ENCODE peak calls at places on chromosomes 1 and 21, in ten cellular contexts. Q is fibroblast of lung, F is GM06990, A is IMR-90, W is bronchial epithelial cell, X is K562, U is upper lobe of right lung, K is endothelial cell of umbilical vein, B is colonic mucosa, P is cardiac muscle cell. S is an unnamed sample. For H3K36me3, the result is how much of the 10 kb centered on the place peaks cover.

GRCh38 chr1:115217150-115218033 is 120.7 kb downstream of the NGF start:
- DNase-seq in F (no peak), U (no peak), A (no peak), B (no peak), X (no peak), Q (no peak), W (no peak), K (no peak), P (peak), S (no peak)

GRCh38 chr1:15756143-15757015 is 2.2 kb upstream of the FBLIM1 start:
- DNase-seq in X (no peak), F (no peak), Q (no peak), B (peak), K (peak), W (peak), U (no peak), P (no peak), A (no peak), S (peak)

GRCh38 chr21:35927262-35927661 is 133.1 kb downstream of the SETD4 start:
- DNase-seq in B (no peak), A (no peak), P (no peak), W (no peak), F (no peak), Q (no peak), K (no peak), X (no peak), U (no peak), S (no peak)

GRCh38 chr1:15229569-15230170 is 17.4 kb upstream of the FHAD1 start:
- DNase-seq in X (no peak), W (no peak), K (no peak), B (peak), Q (no peak), A (no peak), P (no peak), F (no peak), U (peak), S (no peak)

GRCh38 chr1:19651141-19651737 is 7.1 kb downstream of the NBL1 start:
- DNase-seq in X (peak), B (no peak), U (no peak), P (peak), K (peak), W (no peak), A (peak), Q (peak), F (no peak), S (peak)

GRCh38 chr1:26700711-26701110 is 4.9 kb downstream of the ARID1A start:
- DNase-seq in P (no peak), F (no peak), Q (peak), B (no peak), W (peak), K (no peak), U (no peak), X (no peak), A (peak), S (no peak)

GRCh38 chr1:6414443-6414844 is 5.3 kb downstream of the HES2 start:
- DNase-seq in Q (peak), A (peak), U (no peak), B (peak), X (peak), W (peak), F (peak), P (peak), K (peak), S (peak)

GRCh38 chr1:175554586-175554985 is 188.8 kb downstream of the TNR start:
- DNase-seq in Q (no peak), A (no peak), X (no peak), K (no peak), F (no peak), P (peak), U (no peak), B (no peak), W (no peak), S (no peak)

GRCh38 chr1:239263821-239264220 is 122.5 kb upstream of the CHRM3 start:
- DNase-seq in A (no peak), F (no peak), K (no peak), X (no peak), P (no peak), W (no peak), Q (no peak), B (no peak), U (no peak), S (no peak)

GRCh38 chr1:228315484-228315944 is 91.1 kb downstream of the TRIM11 start:
- DNase-seq in U (no peak), X (no peak), W (no peak), F (no peak), A (no peak), P (no peak), K (no peak), Q (no peak), B (no peak), S (peak)

GRCh38 chr1:206816390-206817287 is 44.3 kb upstream of the IL10 start:
- DNase-seq in B (no peak), A (peak), U (no peak), P (peak), Q (peak), F (peak), K (no peak), W (no peak), X (peak), S (no peak)

GRCh38 chr1:218633238-218633948 is 288.3 kb downstream of the TGFB2 start:
- DNase-seq in B (peak), X (no peak), F (no peak), P (peak), U (no peak), K (no peak), W (no peak), Q (no peak), A (no peak), S (no peak)

GRCh38 chr1:226737819-226738420 is 1.2 kb downstream of the ITPKB start:
- DNase-seq in Q (peak), X (no peak), U (peak), B (peak), F (peak), K (peak), A (peak), W (peak), P (peak), S (peak)

GRCh38 chr1:94790670-94791069 is 29.5 kb upstream of the SLC44A3 start:
- DNase-seq in P (no peak), B (no peak), A (no peak), K (no peak), X (no peak), F (no peak), U (no peak), W (no peak), Q (no peak), S (no peak)

GRCh38 chr1:188709146-188709545 is 1768.5 kb downstream of the BRINP3 start:
- DNase-seq in W (no peak), U (no peak), X (no peak), B (no peak), P (peak), K (peak), F (no peak), Q (no peak), A (no peak), S (no peak)

GRCh38 chr21:39720126-39720778 is 24.7 kb upstream of the IGSF5 start:
- DNase-seq in X (no peak), U (no peak), Q (no peak), W (no peak), F (no peak), A (no peak), P (no peak), K (no peak), B (no peak), S (no peak)

GRCh38 chr1:197003132-197003531 is 25.8 kb downstream of the CFHR5 start:
- DNase-seq in A (no peak), U (no peak), F (no peak), X (no peak), P (no peak), W (no peak), Q (no peak), K (no peak), B (no peak), S (no peak)

GRCh38 chr1:21541835-21542234 is 32.6 kb downstream of the ALPL start:
- DNase-seq in W (no peak), B (no peak), X (no peak), F (no peak), K (no peak), Q (peak), U (no peak), P (peak), A (peak), S (no peak)

GRCh38 chr1:30775433-30775975 is 17.9 kb upstream of the LAPTM5 start:
- DNase-seq in X (no peak), W (no peak), K (no peak), B (no peak), F (no peak), U (no peak), A (no peak), Q (no peak), P (no peak), S (no peak)

GRCh38 chr1:6260433-6260934 is 414 bp downstream of the GPR153 start:
- DNase-seq in W (no peak), F (peak), X (peak), B (no peak), Q (no peak), P (no peak), U (no peak), A (no peak), K (peak), S (no peak)

GRCh38 chr1:33841516-33841915 is 22.4 kb upstream of the HMGB4 start:
- DNase-seq in P (no peak), X (no peak), K (no peak), U (no peak), B (no peak), F (no peak), A (no peak), Q (no peak), W (no peak), S (no peak)

GRCh38 chr1:227411066-227411465 is 92.8 kb upstream of the CDC42BPA start:
- DNase-seq in P (peak), F (no peak), B (no peak), K (no peak), A (peak), U (no peak), Q (no peak), X (no peak), W (peak), S (no peak)

GRCh38 chr1:167964646-167965045 is 27.8 kb upstream of the MPC2 start:
- DNase-seq in P (no peak), B (no peak), U (no peak), A (no peak), F (no peak), W (no peak), Q (no peak), K (peak), X (no peak), S (no peak)

GRCh38 chr1:115170972-115171392 is 81.7 kb upstream of the TSPAN2 start:
- DNase-seq in Q (peak), U (no peak), X (no peak), P (peak), K (no peak), B (no peak), W (no peak), F (no peak), A (no peak), S (no peak)

GRCh38 chr1:22114083-22115012 is 28.5 kb downstream of the WNT4 start:
- DNase-seq in A (peak), F (no peak), P (peak), U (no peak), W (no peak), Q (peak), X (no peak), K (peak), B (no peak), S (no peak)

GRCh38 chr1:59041878-59042277 is 255.0 kb upstream of the FGGY start:
- DNase-seq in P (peak), B (no peak), F (no peak), X (no peak), A (peak), U (no peak), K (no peak), W (no peak), Q (peak), S (no peak)

GRCh38 chr1:198253668-198254067 is 96.9 kb downstream of the NEK7 start:
- DNase-seq in P (peak), F (peak), Q (peak), X (no peak), U (no peak), W (peak), K (peak), B (no peak), A (peak), S (no peak)

GRCh38 chr1:5485968-5486665 is 506.1 kb downstream of the NPHP4 start:
- DNase-seq in F (no peak), P (no peak), Q (no peak), B (no peak), X (no peak), W (no peak), K (no peak), A (no peak), U (no peak), S (no peak)

GRCh38 chr1:244074559-244075171 is 23.6 kb downstream of the ZBTB18 start:
- DNase-seq in Q (no peak), B (peak), F (peak), U (no peak), K (no peak), P (no peak), A (no peak), X (no peak), W (no peak), S (no peak)

GRCh38 chr1:116772648-116773045 is 18.4 kb downstream of the CD2 start:
- DNase-seq in A (no peak), K (peak), B (no peak), P (peak), Q (no peak), U (no peak), F (no peak), X (no peak), W (peak), S (peak)

GRCh38 chr21:26776320-26777021 is 68.7 kb downstream of the ADAMTS1 start:
- DNase-seq in U (no peak), K (no peak), A (peak), W (peak), B (no peak), P (peak), Q (peak), F (no peak), X (no peak), S (no peak)

GRCh38 chr1:23484253-23485001 is 448 bp upstream of the ASAP3 start:
- DNase-seq in B (peak), F (peak), P (peak), X (peak), K (peak), A (peak), Q (peak), U (peak), W (peak), S (peak)

GRCh38 chr1:244497805-244498204 is 36.7 kb downstream of the CATSPERE start:
- DNase-seq in B (no peak), P (peak), F (no peak), W (no peak), X (no peak), A (no peak), K (no peak), U (no peak), Q (no peak), S (no peak)

GRCh38 chr1:35390600-35391494 is 122.3 kb downstream of the ZMYM4 start:
- DNase-seq in U (no peak), F (no peak), Q (no peak), X (peak), B (no peak), A (peak), W (no peak), K (no peak), P (no peak), S (no peak)

GRCh38 chr1:14392887-14393365 is 205.6 kb upstream of the KAZN start:
- DNase-seq in W (no peak), Q (no peak), K (no peak), P (no peak), F (no peak), X (no peak), U (no peak), B (no peak), A (no peak), S (no peak)

GRCh38 chr1:71294178-71294577 is 213.3 kb upstream of the ZRANB2 start:
- DNase-seq in Q (peak), U (no peak), K (no peak), P (peak), A (peak), X (no peak), B (no peak), F (no peak), W (peak), S (no peak)

GRCh38 chr1:92478393-92478792 is 8.3 kb downstream of the GFI1 start:
- DNase-seq in A (peak), P (no peak), X (no peak), U (no peak), F (no peak), K (no peak), Q (no peak), W (peak), B (no peak), S (no peak)

GRCh38 chr1:151980287-151981177 is 13.1 kb downstream of the S100A10 start:
- DNase-seq in P (peak), F (no peak), U (no peak), B (peak), X (no peak), Q (peak), A (peak), K (peak), W (peak), S (peak)

GRCh38 chr1:196034080-196034706 is 574.0 kb downstream of the KCNT2 start:
- DNase-seq in K (no peak), X (no peak), Q (peak), A (no peak), B (no peak), F (no peak), W (no peak), U (no peak), P (no peak), S (no peak)

GRCh38 chr1:198756470-198756869 is 117.6 kb downstream of the PTPRC start:
- DNase-seq in W (peak), Q (peak), B (no peak), F (no peak), P (peak), K (peak), A (peak), X (no peak), U (no peak), S (no peak)

GRCh38 chr1:201728731-201729130 is 100.2 kb upstream of the IPO9 start:
- DNase-seq in X (no peak), B (no peak), F (no peak), K (no peak), P (no peak), A (no peak), Q (no peak), U (no peak), W (no peak), S (no peak)

GRCh38 chr1:201730611-201731010 is 98.3 kb upstream of the IPO9 start:
- DNase-seq in F (no peak), U (no peak), Q (no peak), X (no peak), A (no peak), B (no peak), W (no peak), P (no peak), K (no peak), S (no peak)

GRCh38 chr1:201724760-201725105 is 104.2 kb upstream of the IPO9 start:
- DNase-seq in X (no peak), W (no peak), Q (peak), F (no peak), P (peak), B (no peak), K (peak), U (no peak), A (peak), S (no peak)

GRCh38 chr1:201724039-201724759 is 104.8 kb upstream of the IPO9 start:
- DNase-seq in A (no peak), W (no peak), B (no peak), K (no peak), F (no peak), U (no peak), X (no peak), Q (no peak), P (no peak), S (no peak)

GRCh38 chr1:201726700-201727099 is 102.3 kb upstream of the IPO9 start:
- DNase-seq in K (no peak), P (no peak), B (no peak), W (no peak), X (no peak), F (no peak), A (no peak), U (no peak), Q (no peak), S (no peak)
- H3K4me3 ChIP-seq in K (no peak), P (no peak), B (no peak), W (no peak), X (no peak), F (no peak), A (no peak), U (no peak), Q (no peak), S (no peak)

DNA sequence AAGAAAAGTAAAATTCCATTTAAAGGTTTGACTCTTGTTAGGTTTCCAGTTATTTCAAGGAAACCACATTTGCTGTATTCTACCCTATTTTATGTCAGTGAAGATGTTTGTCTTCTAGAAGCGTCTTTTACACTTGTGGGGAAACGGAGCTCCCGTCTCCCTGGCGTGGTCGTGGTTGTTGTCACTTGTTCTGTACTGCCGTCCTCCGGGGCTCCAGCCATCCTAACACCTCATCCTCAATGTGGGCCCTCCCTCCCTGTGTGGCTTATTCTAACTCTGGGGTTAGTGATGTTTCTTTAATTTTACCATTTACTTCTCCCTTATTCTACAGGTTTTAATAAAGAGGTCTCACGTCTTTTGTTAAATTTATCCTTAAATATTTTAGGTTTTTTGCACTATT is 52.7 kb upstream of the DIP2A start:
- DNase-seq in W (no peak), F (no peak), K (no peak), A (no peak), Q (no peak), P (no peak), X (no peak), U (no peak), B (no peak), S (no peak)
- H3K36me3 ChIP-seq in W (under half), F (under half), K (under half), A (under half), Q (under half), P (under half), X (half or more), U (under half), B (under half), S (under half)

DNA sequence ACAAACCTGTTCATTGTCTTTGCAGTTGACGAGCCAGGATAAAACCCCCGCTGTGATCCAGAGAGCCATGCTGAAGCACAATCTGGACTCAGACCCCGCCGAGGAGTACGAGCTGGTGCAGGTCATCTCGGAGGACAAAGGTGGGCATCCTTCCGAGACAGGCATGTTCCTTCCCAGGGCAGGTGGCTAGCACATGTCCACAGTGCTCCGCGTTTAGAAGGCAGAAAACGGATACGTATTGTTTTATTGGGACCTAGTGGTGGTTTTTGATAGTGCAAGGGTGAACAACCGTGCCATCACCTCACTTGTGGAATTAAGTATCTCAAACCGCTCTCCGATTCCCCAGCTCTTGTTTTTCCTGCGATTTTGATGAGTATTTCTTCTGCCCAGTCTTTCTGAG is 115.3 kb downstream of the COLGALT2 start:
- DNase-seq in K (no peak), B (no peak), F (no peak), A (no peak), W (no peak), X (peak), Q (no peak), P (no peak), U (no peak), S (no peak)
- TF ChIP-seq CTCF in K (no peak), B (no peak), F (peak), A (no peak), W (no peak), X (peak), Q (peak), P (no peak), U (no peak), S (no peak)

GRCh38 chr1:156193208-156193487 is 756 bp upstream of the SLC25A44 start:
- DNase-seq in P (no peak), B (no peak), W (no peak), A (no peak), K (no peak), U (no peak), Q (no peak), F (no peak), X (no peak), S (no peak)
- H3K4me3 ChIP-seq in P (peak), B (peak), W (peak), A (peak), K (no peak), U (peak), Q (peak), F (peak), X (peak), S (peak)

DNA sequence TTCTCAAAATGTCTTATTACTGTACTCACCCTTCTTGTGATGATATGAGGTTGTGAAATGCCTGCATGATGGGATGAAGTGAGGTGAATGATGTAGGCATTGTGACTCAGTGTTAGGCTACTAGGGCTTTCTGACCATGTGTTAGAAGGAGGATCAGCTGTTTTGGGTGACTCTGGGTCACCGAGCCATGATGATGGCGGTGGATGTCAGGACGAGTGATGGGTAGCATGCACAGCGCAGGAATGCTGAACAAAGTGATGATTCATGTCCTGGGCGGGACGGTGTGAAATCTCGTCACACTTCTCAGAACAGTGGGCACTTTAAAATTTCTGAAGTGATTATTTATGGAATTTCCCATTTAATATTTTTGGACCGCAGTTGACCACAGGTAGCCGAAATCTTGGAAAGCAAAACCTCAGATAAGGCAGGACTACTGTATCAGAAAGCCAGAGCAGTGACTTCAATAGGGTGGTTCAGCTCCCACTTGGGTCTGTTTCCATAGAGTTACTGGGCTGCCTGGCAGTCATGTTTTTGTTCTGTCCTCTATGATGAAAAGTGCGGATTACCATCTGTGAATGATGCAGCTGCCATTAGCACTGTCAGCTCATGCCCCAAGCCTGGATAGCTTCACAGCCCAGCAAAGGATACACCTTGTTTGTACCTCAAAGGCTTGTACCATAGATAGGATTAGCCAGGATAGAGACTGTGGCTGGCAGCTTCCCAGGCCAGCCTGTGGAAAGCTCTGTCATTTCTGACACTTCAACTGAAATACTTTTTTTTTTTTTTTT is 26.6 kb downstream of the IL6R start:
- DNase-seq in A (peak), F (no peak), P (peak), B (no peak), K (peak), W (peak), U (no peak), Q (peak), X (peak), S (peak)
- H3K36me3 ChIP-seq in A (under half), F (under half), P (under half), B (under half), K (under half), W (under half), U (half or more), Q (under half), X (under half), S (under half)